ENCODE peak calls at places on chromosomes 7 and 10, in five cellular contexts. One of them, this sample, is unnamed.
A peak's percentile ranks its signal among the peaks of the same experiment; 100 is the strongest.

GRCh38 chr10:113663908-113664307 is at the start of gene NRAP:
- DNase-seq in transverse colon: no peak
- DNase-seq in left ventricle myocardium superior: no peak
- DNase-seq in cerebellar nuclear complex: no peak
- DNase-seq in tibial nerve: no peak
- DNase-seq in this sample: no peak

GRCh38 chr7:47970750-47971149 is 8.7 kb downstream of the HUS1 start:
- DNase-seq in tibial nerve: no peak
- DNase-seq in cerebellar nuclear complex: no peak
- DNase-seq in left ventricle myocardium superior: no peak
- DNase-seq in transverse colon: no peak
- DNase-seq in this sample: no peak

GRCh38 chr7:77525231-77525630 is 11.9 kb upstream of the PTPN12 start:
- DNase-seq in transverse colon: no peak
- DNase-seq in cerebellar nuclear complex: no peak
- DNase-seq in left ventricle myocardium superior: no peak
- DNase-seq in tibial nerve: no peak
- DNase-seq in this sample: no peak

GRCh38 chr7:106313966-106314365 is 29.2 kb upstream of the NAMPT start:
- DNase-seq in tibial nerve: no peak
- DNase-seq in transverse colon: no peak
- DNase-seq in cerebellar nuclear complex: no peak
- DNase-seq in left ventricle myocardium superior: no peak
- DNase-seq in this sample: no peak

GRCh38 chr7:127900735-127901685 is 130.2 kb downstream of the LRRC4 start:
- DNase-seq in cerebellar nuclear complex: no peak
- DNase-seq in transverse colon: no peak
- DNase-seq in tibial nerve: no peak
- DNase-seq in left ventricle myocardium superior: no peak
- DNase-seq in this sample: no peak

GRCh38 chr7:79786187-79786586 is 332.7 kb upstream of the MAGI2 start:
- DNase-seq in cerebellar nuclear complex: no peak
- DNase-seq in transverse colon: no peak
- DNase-seq in left ventricle myocardium superior: no peak
- DNase-seq in tibial nerve: no peak
- DNase-seq in this sample: no peak

GRCh38 chr10:16919076-16919972 is 102.1 kb upstream of the RSU1 start:
- DNase-seq in tibial nerve: no peak
- DNase-seq in transverse colon: no peak
- DNase-seq in left ventricle myocardium superior: no peak
- DNase-seq in cerebellar nuclear complex: no peak
- DNase-seq in this sample: no peak

GRCh38 chr7:32915041-32915536 is 23.5 kb upstream of the KBTBD2 start:
- DNase-seq in transverse colon: no peak
- DNase-seq in cerebellar nuclear complex: no peak
- DNase-seq in tibial nerve: no peak
- DNase-seq in left ventricle myocardium superior: no peak
- DNase-seq in this sample: no peak

GRCh38 chr10:97543025-97543546 is 29.5 kb upstream of the ANKRD2 start:
- DNase-seq in transverse colon: peak; percentile 54
- DNase-seq in left ventricle myocardium superior: peak; percentile 77
- DNase-seq in cerebellar nuclear complex: no peak
- DNase-seq in tibial nerve: peak; percentile 76
- DNase-seq in this sample: peak; percentile 88

GRCh38 chr7:42070068-42070467 is 166.9 kb downstream of the GLI3 start:
- DNase-seq in transverse colon: no peak
- DNase-seq in tibial nerve: no peak
- DNase-seq in cerebellar nuclear complex: no peak
- DNase-seq in left ventricle myocardium superior: no peak
- DNase-seq in this sample: no peak

GRCh38 chr7:2022021-2022409 is 210.7 kb downstream of the MAD1L1 start:
- DNase-seq in left ventricle myocardium superior: no peak
- DNase-seq in transverse colon: no peak
- DNase-seq in cerebellar nuclear complex: no peak
- DNase-seq in tibial nerve: no peak
- DNase-seq in this sample: no peak

GRCh38 chr7:114502454-114503254 is 88.0 kb downstream of the FOXP2 start:
- DNase-seq in cerebellar nuclear complex: no peak
- DNase-seq in transverse colon: no peak
- DNase-seq in tibial nerve: no peak
- DNase-seq in left ventricle myocardium superior: no peak
- DNase-seq in this sample: no peak

GRCh38 chr7:117158941-117159705 is 163.7 kb downstream of the WNT2 start:
- DNase-seq in left ventricle myocardium superior: no peak
- DNase-seq in cerebellar nuclear complex: no peak
- DNase-seq in tibial nerve: no peak
- DNase-seq in transverse colon: no peak
- DNase-seq in this sample: no peak

GRCh38 chr10:73591935-73592699 is 975 bp upstream of the USP54 start:
- DNase-seq in transverse colon: peak; percentile 87
- DNase-seq in left ventricle myocardium superior: peak; percentile 46
- DNase-seq in tibial nerve: peak; percentile 76
- DNase-seq in cerebellar nuclear complex: no peak
- DNase-seq in this sample: peak; percentile 48

GRCh38 chr7:81002471-81002870 is 83.6 kb upstream of the SEMA3C start:
- DNase-seq in cerebellar nuclear complex: no peak
- DNase-seq in tibial nerve: no peak
- DNase-seq in transverse colon: no peak
- DNase-seq in left ventricle myocardium superior: no peak
- DNase-seq in this sample: no peak

GRCh38 chr7:262251-262572 is 27.8 kb upstream of the FOXL3 start:
- DNase-seq in cerebellar nuclear complex: no peak
- DNase-seq in transverse colon: no peak
- DNase-seq in tibial nerve: no peak
- DNase-seq in left ventricle myocardium superior: no peak
- DNase-seq in this sample: peak; percentile 21

GRCh38 chr7:131249003-131249402 is 78.7 kb upstream of the MKLN1 start:
- DNase-seq in cerebellar nuclear complex: no peak
- DNase-seq in left ventricle myocardium superior: peak; percentile 52
- DNase-seq in transverse colon: peak; percentile 37
- DNase-seq in tibial nerve: peak; percentile 74
- DNase-seq in this sample: peak; percentile 29

GRCh38 chr7:45920543-45921380 is at the start of gene IGFBP3:
- DNase-seq in left ventricle myocardium superior: peak; percentile 80
- DNase-seq in tibial nerve: no peak
- DNase-seq in cerebellar nuclear complex: no peak
- DNase-seq in transverse colon: no peak
- DNase-seq in this sample: peak; percentile 72

GRCh38 chr7:25519962-25520562 is 291.8 kb upstream of the NPVF start:
- DNase-seq in transverse colon: no peak
- DNase-seq in left ventricle myocardium superior: no peak
- DNase-seq in cerebellar nuclear complex: no peak
- DNase-seq in tibial nerve: no peak
- DNase-seq in this sample: no peak

GRCh38 chr10:77195101-77195500 is 442.5 kb downstream of the KCNMA1 start:
- DNase-seq in left ventricle myocardium superior: no peak
- DNase-seq in tibial nerve: no peak
- DNase-seq in transverse colon: no peak
- DNase-seq in cerebellar nuclear complex: no peak
- DNase-seq in this sample: no peak

GRCh38 chr10:96129387-96130325 is at the start of gene ZNF518A:
- DNase-seq in tibial nerve: peak; percentile 86
- DNase-seq in transverse colon: peak; percentile 94
- DNase-seq in cerebellar nuclear complex: no peak
- DNase-seq in left ventricle myocardium superior: peak; percentile 95
- DNase-seq in this sample: peak; percentile 95

GRCh38 chr7:111026301-111026700 is 64.6 kb upstream of the LRRN3 start:
- DNase-seq in cerebellar nuclear complex: no peak
- DNase-seq in transverse colon: no peak
- DNase-seq in tibial nerve: no peak
- DNase-seq in left ventricle myocardium superior: no peak
- DNase-seq in this sample: no peak

GRCh38 chr10:129545257-129545656 is 78.2 kb downstream of the MGMT start:
- DNase-seq in cerebellar nuclear complex: no peak
- DNase-seq in tibial nerve: no peak
- DNase-seq in transverse colon: no peak
- DNase-seq in left ventricle myocardium superior: no peak
- DNase-seq in this sample: no peak

GRCh38 chr10:55491712-55492111 is 690.7 kb upstream of the PCDH15 start:
- DNase-seq in transverse colon: no peak
- DNase-seq in left ventricle myocardium superior: no peak
- DNase-seq in tibial nerve: no peak
- DNase-seq in cerebellar nuclear complex: no peak
- DNase-seq in this sample: no peak

GRCh38 chr10:86693721-86694369 is 25.5 kb downstream of the LDB3 start:
- DNase-seq in left ventricle myocardium superior: no peak
- DNase-seq in cerebellar nuclear complex: no peak
- DNase-seq in transverse colon: peak; percentile 51
- DNase-seq in tibial nerve: peak; percentile 54
- DNase-seq in this sample: no peak

GRCh38 chr7:68684246-68684850 is 913.9 kb upstream of the AUTS2 start:
- DNase-seq in transverse colon: no peak
- DNase-seq in tibial nerve: no peak
- DNase-seq in left ventricle myocardium superior: no peak
- DNase-seq in cerebellar nuclear complex: no peak
- DNase-seq in this sample: no peak

GRCh38 chr10:117899181-117899683 is 147.5 kb downstream of the RAB11FIP2 start:
- DNase-seq in left ventricle myocardium superior: no peak
- DNase-seq in transverse colon: no peak
- DNase-seq in cerebellar nuclear complex: no peak
- DNase-seq in tibial nerve: no peak
- DNase-seq in this sample: no peak

GRCh38 chr10:23534328-23534727 is 95.5 kb downstream of the OTUD1 start:
- DNase-seq in left ventricle myocardium superior: no peak
- DNase-seq in cerebellar nuclear complex: no peak
- DNase-seq in tibial nerve: no peak
- DNase-seq in transverse colon: no peak
- DNase-seq in this sample: no peak

GRCh38 chr7:84738583-84739150 is 448.2 kb downstream of the SEMA3D start:
- DNase-seq in tibial nerve: no peak
- DNase-seq in left ventricle myocardium superior: no peak
- DNase-seq in transverse colon: no peak
- DNase-seq in cerebellar nuclear complex: no peak
- DNase-seq in this sample: no peak

GRCh38 chr7:96310106-96310505 is 11.8 kb downstream of the SLC25A13 start:
- DNase-seq in tibial nerve: peak; percentile 37
- DNase-seq in left ventricle myocardium superior: no peak
- DNase-seq in cerebellar nuclear complex: no peak
- DNase-seq in transverse colon: no peak
- DNase-seq in this sample: no peak

GRCh38 chr7:114081606-114082425 is 163.0 kb upstream of the PPP1R3A start:
- DNase-seq in left ventricle myocardium superior: no peak
- DNase-seq in transverse colon: no peak
- DNase-seq in tibial nerve: peak; percentile 56
- DNase-seq in cerebellar nuclear complex: no peak
- DNase-seq in this sample: no peak

GRCh38 chr7:155166108-155166507 is 96.0 kb downstream of the HTR5A start:
- DNase-seq in tibial nerve: no peak
- DNase-seq in left ventricle myocardium superior: no peak
- DNase-seq in cerebellar nuclear complex: no peak
- DNase-seq in transverse colon: no peak
- DNase-seq in this sample: no peak

GRCh38 chr7:5701085-5701914 is 80.2 kb downstream of the RNF216 start:
- DNase-seq in tibial nerve: no peak
- DNase-seq in left ventricle myocardium superior: no peak
- DNase-seq in cerebellar nuclear complex: no peak
- DNase-seq in transverse colon: no peak
- DNase-seq in this sample: no peak